ENCODE peak calls at places on chromosomes 11 and 22, in nine cellular contexts. S, P, C, I, R, K, E, U and H are unnamed samples.

GRCh38 chr11:83681045-83681781 is 395.0 kb upstream of the CCDC90B start:
- DNase-seq in I (no peak), C (no peak), P (no peak), U (no peak), R (peak), E (peak), S (no peak), K (no peak), H (no peak)

GRCh38 chr11:34358666-34359547 is 1.1 kb upstream of the ABTB2 start:
- DNase-seq in P (peak), U (peak), I (peak), K (peak), C (peak), E (peak), R (peak), S (peak), H (peak)

GRCh38 chr11:64834723-64835615 is 9.5 kb downstream of the CDC42BPG start:
- DNase-seq in C (no peak), K (peak), U (peak), P (no peak), R (no peak), I (no peak), S (peak), E (no peak), H (no peak)

GRCh38 chr11:120219935-120220746 is 9.3 kb downstream of the OAF start:
- DNase-seq in I (no peak), U (no peak), R (no peak), P (no peak), K (no peak), S (peak), E (no peak), C (no peak), H (no peak)

GRCh38 chr11:20015101-20015500 is 145.2 kb downstream of the DBX1 start:
- DNase-seq in U (no peak), I (no peak), K (peak), E (no peak), S (no peak), C (no peak), R (no peak), P (no peak), H (no peak)

GRCh38 chr11:16372355-16372754 is 16.0 kb upstream of the SOX6 start:
- DNase-seq in R (no peak), E (no peak), I (no peak), C (no peak), K (no peak), S (no peak), P (no peak), U (no peak), H (no peak)

GRCh38 chr11:128916646-128917045 is 25.5 kb downstream of the KCNJ5 start:
- DNase-seq in P (no peak), E (no peak), C (no peak), R (no peak), K (no peak), I (no peak), U (peak), S (no peak), H (no peak)

GRCh38 chr22:26483043-26483438 is 542 bp downstream of the HPS4 start:
- DNase-seq in U (no peak), K (no peak), I (no peak), E (no peak), R (no peak), P (no peak), S (no peak), C (no peak), H (no peak)

GRCh38 chr11:3090096-3090901 is 33.1 kb upstream of the CARS1 start:
- DNase-seq in S (no peak), E (no peak), P (no peak), K (no peak), R (no peak), U (peak), I (no peak), C (no peak), H (peak)

GRCh38 chr22:26086359-26086758 is 82.9 kb upstream of the SEZ6L start:
- DNase-seq in R (no peak), P (no peak), K (no peak), E (peak), S (no peak), I (no peak), C (no peak), U (no peak), H (no peak)

GRCh38 chr11:60780065-60780464 is 5.1 kb upstream of the MS4A10 start:
- DNase-seq in P (no peak), C (no peak), R (no peak), I (no peak), S (no peak), U (peak), K (no peak), E (no peak), H (no peak)

GRCh38 chr11:21710791-21711190 is 482.1 kb upstream of the ANO5 start:
- DNase-seq in I (no peak), S (no peak), C (no peak), P (no peak), U (no peak), R (no peak), E (no peak), K (no peak), H (no peak)

GRCh38 chr11:45089845-45090499 is 56.5 kb upstream of the PRDM11 start:
- DNase-seq in S (no peak), K (peak), P (no peak), C (no peak), U (peak), E (peak), R (no peak), I (no peak), H (no peak)

GRCh38 chr11:59822989-59823566 is 12.5 kb upstream of the MRPL16 start:
- DNase-seq in K (peak), E (peak), S (no peak), P (peak), U (no peak), C (no peak), I (peak), R (no peak), H (no peak)

GRCh38 chr11:64071849-64072248 is 36.1 kb downstream of the FLRT1 start:
- DNase-seq in R (peak), E (no peak), C (no peak), I (no peak), U (no peak), P (no peak), K (no peak), S (no peak), H (no peak)

GRCh38 chr11:124277207-124277606 is 21.0 kb downstream of the OR8G5 start:
- DNase-seq in I (no peak), R (no peak), C (no peak), S (no peak), P (no peak), E (no peak), U (peak), K (no peak), H (no peak)

GRCh38 chr11:38019072-38019775 is 1421.2 kb upstream of the RAG2 start:
- DNase-seq in K (peak), S (peak), U (peak), I (peak), R (no peak), P (no peak), C (no peak), E (peak), H (no peak)

GRCh38 chr22:44382461-44383038 is 69.8 kb upstream of the SHISAL1 start:
- DNase-seq in R (no peak), P (no peak), C (peak), S (no peak), E (no peak), K (no peak), U (peak), I (peak), H (peak)

GRCh38 chr22:31852691-31853370 is 91.5 kb upstream of the YWHAH start:
- DNase-seq in S (no peak), I (no peak), C (no peak), R (no peak), P (no peak), U (no peak), K (no peak), E (peak), H (no peak)

GRCh38 chr11:124069429-124070401 is 28.6 kb upstream of the OR10G7 start:
- DNase-seq in P (peak), S (peak), C (no peak), K (peak), I (peak), R (peak), E (peak), U (peak), H (no peak)

GRCh38 chr22:46587067-46587471 is 33.1 kb upstream of the GRAMD4 start:
- DNase-seq in U (peak), P (no peak), R (peak), S (no peak), E (no peak), C (no peak), K (no peak), I (no peak), H (no peak)

GRCh38 chr22:23478175-23478574 is 101.9 kb downstream of the IGLL1 start:
- DNase-seq in P (no peak), U (no peak), E (no peak), K (peak), S (no peak), R (no peak), C (no peak), I (no peak), H (no peak)

GRCh38 chr22:18110194-18110943 is at the start of gene TUBA8:
- DNase-seq in E (peak), K (peak), C (peak), U (peak), I (no peak), S (peak), R (peak), P (no peak), H (no peak)

GRCh38 chr11:58659404-58659803 is 36.9 kb downstream of the CNTF start:
- DNase-seq in C (no peak), R (no peak), I (peak), E (no peak), P (no peak), S (no peak), K (no peak), U (no peak), H (no peak)

GRCh38 chr11:38060930-38061329 is 1462.9 kb upstream of the RAG2 start:
- DNase-seq in I (no peak), U (no peak), R (no peak), P (no peak), C (no peak), K (peak), S (no peak), E (no peak), H (no peak)

GRCh38 chr11:114133548-114134329 is 74.2 kb downstream of the ZBTB16 start:
- DNase-seq in R (no peak), P (no peak), E (no peak), C (no peak), K (no peak), I (no peak), S (no peak), U (no peak), H (no peak)

GRCh38 chr22:38925571-38926041 is 31.8 kb upstream of the APOBEC3A start:
- DNase-seq in I (no peak), R (peak), E (no peak), P (no peak), K (peak), S (no peak), U (no peak), C (no peak), H (no peak)

GRCh38 chr11:84899740-84900139 is 727.4 kb downstream of the DLG2 start:
- DNase-seq in E (peak), U (no peak), K (peak), S (no peak), P (no peak), I (peak), C (no peak), R (no peak), H (no peak)

GRCh38 chr11:70323811-70324210 is 53.3 kb downstream of the PPFIA1 start:
- DNase-seq in C (no peak), P (no peak), R (no peak), E (no peak), U (no peak), S (no peak), K (peak), I (no peak), H (no peak)

GRCh38 chr11:14414470-14415461 is 55.8 kb upstream of the RRAS2 start:
- DNase-seq in E (no peak), S (no peak), U (no peak), P (no peak), R (no peak), C (no peak), I (no peak), K (peak), H (no peak)

GRCh38 chr11:28547395-28547794 is 439.2 kb downstream of the METTL15 start:
- DNase-seq in I (no peak), S (no peak), P (no peak), U (no peak), R (no peak), E (peak), C (no peak), K (no peak), H (no peak)

GRCh38 chr11:16381177-16381576 is 24.8 kb upstream of the SOX6 start:
- DNase-seq in E (no peak), S (no peak), C (no peak), U (no peak), P (no peak), R (no peak), K (no peak), I (no peak), H (no peak)

GRCh38 chr11:126417463-126417862 is 62.0 kb downstream of the ST3GAL4 start:
- DNase-seq in P (no peak), K (no peak), S (no peak), U (no peak), I (no peak), R (no peak), E (no peak), C (no peak), H (no peak)

GRCh38 chr11:126415128-126415527 is 59.6 kb downstream of the ST3GAL4 start:
- DNase-seq in S (peak), I (no peak), K (peak), E (no peak), U (peak), P (peak), C (peak), R (peak), H (peak)

GRCh38 chr11:126416542-126417090 is 61.1 kb downstream of the ST3GAL4 start:
- DNase-seq in P (peak), E (peak), K (peak), C (peak), S (peak), I (no peak), U (peak), R (peak), H (peak)

GRCh38 chr11:126414615-126415014 is 59.1 kb downstream of the ST3GAL4 start:
- DNase-seq in R (peak), U (peak), E (no peak), I (no peak), C (no peak), K (no peak), S (no peak), P (no peak), H (no peak)

GRCh38 chr11:126415669-126416420 is 60.4 kb downstream of the ST3GAL4 start:
- DNase-seq in U (peak), C (peak), R (no peak), E (no peak), K (no peak), I (no peak), S (no peak), P (peak), H (peak)
- H3K4me3 ChIP-seq in U (peak), C (no peak), R (peak), E (no peak), K (no peak), I (no peak), S (no peak), P (no peak), H (peak)

DNA sequence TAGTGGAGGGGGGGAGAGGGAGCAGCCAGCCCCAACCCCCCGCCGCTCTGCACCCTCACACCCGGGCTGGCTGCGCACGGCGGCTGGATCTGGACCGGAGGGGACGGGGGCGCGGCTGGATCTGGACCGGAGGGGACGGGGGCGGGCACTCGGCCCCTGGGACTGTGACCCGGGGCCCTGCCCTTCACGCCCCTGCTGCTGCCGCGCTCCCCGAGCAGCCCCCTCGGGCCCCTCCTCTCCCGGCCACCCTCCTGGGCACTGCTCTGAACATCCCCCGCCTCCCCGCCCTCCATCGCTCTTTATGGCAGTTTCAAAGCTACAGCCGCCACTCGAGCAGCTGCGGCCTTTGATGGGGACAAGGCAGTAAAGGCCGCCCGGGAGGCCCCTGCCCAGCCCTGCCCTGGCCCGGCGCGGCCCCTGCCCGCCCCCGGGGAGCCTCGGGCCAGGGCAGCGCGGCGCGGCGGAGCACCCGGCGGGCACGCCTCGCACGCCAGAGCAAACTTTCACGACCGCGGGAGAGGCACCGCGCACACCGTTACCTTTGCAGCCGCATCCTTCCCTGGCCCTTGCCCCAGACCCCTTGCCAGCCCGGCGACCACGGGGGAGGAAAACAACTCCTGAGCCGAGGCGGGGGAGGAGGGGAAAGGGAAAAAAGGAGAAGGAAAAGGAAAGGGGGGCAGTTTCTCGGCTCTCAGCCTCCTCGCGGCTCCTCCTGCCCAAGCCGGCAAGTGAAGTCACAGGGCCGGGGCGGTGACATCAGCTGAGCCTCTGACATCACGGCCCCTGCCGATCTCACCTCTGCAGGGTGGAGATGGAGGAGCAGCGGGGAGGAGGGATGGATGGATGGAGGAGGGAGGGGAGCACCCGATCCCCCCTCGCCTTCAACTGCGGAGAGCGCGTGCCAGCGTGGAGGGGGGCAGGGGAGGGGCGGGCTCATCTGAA is 13.1 kb upstream of the TCF20 start:
- DNase-seq in E (peak), R (no peak), C (peak), K (peak), I (no peak), U (peak), P (no peak), S (no peak), H (no peak)
- H3K4me3 ChIP-seq in E (peak), R (no peak), C (peak), K (no peak), I (peak), U (no peak), P (peak), S (no peak), H (peak)

GRCh38 chr11:117094776-117095175 is 3.5 kb downstream of the SIK3 start:
- DNase-seq in P (no peak), C (peak), K (peak), U (no peak), R (peak), E (peak), I (no peak), S (no peak), H (no peak)
- H3K4me3 ChIP-seq in P (no peak), C (no peak), K (no peak), U (peak), R (no peak), E (no peak), I (no peak), S (no peak), H (no peak)

GRCh38 chr11:111454561-111455192 is 57.5 kb downstream of the BTG4 start:
- DNase-seq in I (peak), C (no peak), R (peak), K (peak), U (no peak), P (peak), S (no peak), E (peak), H (no peak)

GRCh38 chr11:111457731-111458368 is 54.3 kb downstream of the BTG4 start:
- DNase-seq in S (no peak), R (no peak), I (no peak), E (no peak), U (no peak), C (no peak), K (no peak), P (no peak), H (no peak)

GRCh38 chr11:111456086-111456858 is 55.9 kb downstream of the BTG4 start:
- DNase-seq in S (no peak), K (no peak), C (no peak), R (no peak), P (no peak), E (no peak), I (no peak), U (no peak), H (no peak)

GRCh38 chr11:111456859-111457730 is 55.1 kb downstream of the BTG4 start:
- DNase-seq in I (no peak), U (no peak), K (no peak), S (no peak), E (no peak), C (no peak), P (no peak), R (no peak), H (no peak)

GRCh38 chr11:111455291-111456085 is 56.7 kb downstream of the BTG4 start:
- DNase-seq in E (no peak), P (no peak), C (no peak), U (no peak), K (no peak), S (no peak), R (no peak), I (no peak), H (no peak)
- H3K4me3 ChIP-seq in E (no peak), P (no peak), C (no peak), U (no peak), K (no peak), S (no peak), R (no peak), I (peak), H (no peak)

GRCh38 chr22:43162412-43163150 is 11.2 kb downstream of the TSPO start:
- DNase-seq in C (no peak), I (no peak), U (peak), E (no peak), S (no peak), P (peak), K (no peak), R (no peak), H (no peak)
- H3K4me3 ChIP-seq in C (no peak), I (no peak), U (no peak), E (no peak), S (no peak), P (no peak), K (no peak), R (no peak), H (no peak)

DNA sequence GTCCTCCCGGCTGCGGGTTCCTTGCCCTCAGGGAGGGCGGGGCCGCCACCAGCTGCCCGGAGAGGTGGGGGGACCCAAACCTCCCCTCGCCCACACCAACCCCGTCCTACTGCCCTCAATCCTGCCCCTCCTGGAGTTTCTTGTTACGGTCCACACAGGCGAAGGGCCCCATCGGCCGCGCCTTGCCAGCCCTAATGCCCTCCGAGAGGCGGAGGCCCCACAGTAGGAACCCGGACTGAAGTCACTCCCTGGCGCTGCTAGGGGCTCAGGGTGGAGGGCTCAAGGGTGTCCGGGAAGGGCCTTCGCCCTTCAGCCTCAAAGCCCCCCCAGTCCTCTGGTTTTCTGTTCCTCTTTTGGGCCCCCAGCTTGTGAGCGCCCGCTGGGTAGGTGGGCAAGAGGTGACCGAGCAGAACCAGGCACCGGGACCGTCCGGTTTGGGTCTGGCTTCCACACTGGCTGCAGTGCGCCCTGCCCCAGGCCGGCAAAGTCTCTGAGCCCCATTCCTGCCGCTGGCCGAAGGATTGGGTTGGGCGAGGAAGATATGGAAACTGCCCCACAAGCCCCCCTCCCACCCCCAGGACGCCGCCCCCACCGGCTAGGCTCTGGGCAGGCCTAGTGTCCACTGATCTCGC is 24.5 kb downstream of the DUSP8 start:
- DNase-seq in I (no peak), P (no peak), E (no peak), R (no peak), S (peak), C (no peak), U (no peak), K (no peak), H (no peak)
- H3K4me3 ChIP-seq in I (no peak), P (peak), E (peak), R (peak), S (peak), C (peak), U (no peak), K (no peak), H (peak)

GRCh38 chr22:49330421-49331222 is 497.1 kb downstream of the BRD1 start:
- DNase-seq in U (peak), K (no peak), P (no peak), S (no peak), R (no peak), C (no peak), I (no peak), E (no peak), H (peak)

GRCh38 chr22:49328630-49329405 is 498.9 kb downstream of the BRD1 start:
- DNase-seq in E (no peak), K (no peak), U (peak), I (no peak), R (no peak), S (no peak), C (no peak), P (no peak), H (no peak)

GRCh38 chr22:49328076-49328475 is 499.6 kb downstream of the BRD1 start:
- DNase-seq in I (no peak), E (no peak), K (no peak), S (no peak), C (no peak), P (no peak), U (peak), R (no peak), H (peak)

GRCh38 chr22:49331223-49331815 is 496.4 kb downstream of the BRD1 start:
- DNase-seq in P (no peak), S (no peak), R (no peak), I (no peak), C (no peak), K (no peak), E (no peak), U (peak), H (no peak)

GRCh38 chr22:49329636-49330035 is 498.0 kb downstream of the BRD1 start:
- DNase-seq in K (no peak), R (no peak), U (no peak), P (no peak), C (no peak), S (no peak), I (no peak), E (no peak), H (no peak)
- H3K4me3 ChIP-seq in K (no peak), R (no peak), U (no peak), P (no peak), C (no peak), S (no peak), I (no peak), E (no peak), H (no peak)